ENCODE peak calls at places on chromosomes 6 and 20, in seven cellular contexts. One of them, this sample, is unnamed. For H3K4me1, the result is how much of the 10 kb centered on the place peaks cover.

GRCh38 chr6:27477318-27478013 is 4.6 kb upstream of the ZNF184 start:
- DNase-seq in lower lobe of right lung: no peak
- DNase-seq in A673: no peak
- DNase-seq in heart right ventricle: no peak
- DNase-seq in CD8-positive, alpha-beta memory T cell: no peak
- DNase-seq in CD8-positive, alpha-beta T cell: no peak
- DNase-seq in Panc1: no peak
- DNase-seq in this sample: no peak

GRCh38 chr20:5600982-5601381 is 149.2 kb upstream of the SHLD1 start:
- DNase-seq in lower lobe of right lung: no peak
- DNase-seq in A673: no peak
- DNase-seq in heart right ventricle: no peak
- DNase-seq in CD8-positive, alpha-beta memory T cell: no peak
- DNase-seq in CD8-positive, alpha-beta T cell: no peak
- DNase-seq in Panc1: no peak
- DNase-seq in this sample: no peak

GRCh38 chr6:40148882-40149573 is 214.8 kb upstream of the MOCS1 start:
- DNase-seq in lower lobe of right lung: no peak
- DNase-seq in A673: no peak
- DNase-seq in heart right ventricle: no peak
- DNase-seq in CD8-positive, alpha-beta memory T cell: no peak
- DNase-seq in CD8-positive, alpha-beta T cell: no peak
- DNase-seq in Panc1: no peak
- DNase-seq in this sample: no peak

GRCh38 chr20:13610205-13610604 is 28.5 kb downstream of the TASP1 start:
- DNase-seq in lower lobe of right lung: no peak
- DNase-seq in A673: peak
- DNase-seq in heart right ventricle: no peak
- DNase-seq in CD8-positive, alpha-beta memory T cell: no peak
- DNase-seq in CD8-positive, alpha-beta T cell: no peak
- DNase-seq in Panc1: no peak
- DNase-seq in this sample: no peak

GRCh38 chr20:53023717-53024116 is 51.6 kb downstream of the TSHZ2 start:
- DNase-seq in lower lobe of right lung: no peak
- DNase-seq in A673: no peak
- DNase-seq in heart right ventricle: no peak
- DNase-seq in CD8-positive, alpha-beta memory T cell: no peak
- DNase-seq in CD8-positive, alpha-beta T cell: no peak
- DNase-seq in Panc1: no peak
- DNase-seq in this sample: no peak

GRCh38 chr6:25103603-25104002 is 167.8 kb upstream of the RIPOR2 start:
- DNase-seq in lower lobe of right lung: no peak
- DNase-seq in A673: no peak
- DNase-seq in heart right ventricle: no peak
- DNase-seq in CD8-positive, alpha-beta memory T cell: no peak
- DNase-seq in CD8-positive, alpha-beta T cell: no peak
- DNase-seq in Panc1: no peak
- DNase-seq in this sample: no peak

GRCh38 chr20:5000263-5001173 is 792 bp downstream of the SLC23A2 start:
- DNase-seq in lower lobe of right lung: peak
- DNase-seq in A673: no peak
- DNase-seq in heart right ventricle: peak
- DNase-seq in CD8-positive, alpha-beta memory T cell: peak
- DNase-seq in CD8-positive, alpha-beta T cell: no peak
- DNase-seq in Panc1: no peak
- DNase-seq in this sample: peak

GRCh38 chr20:44544178-44544719 is 22.4 kb upstream of the SERINC3 start:
- DNase-seq in lower lobe of right lung: no peak
- DNase-seq in A673: no peak
- DNase-seq in heart right ventricle: no peak
- DNase-seq in CD8-positive, alpha-beta memory T cell: no peak
- DNase-seq in CD8-positive, alpha-beta T cell: no peak
- DNase-seq in Panc1: no peak
- DNase-seq in this sample: no peak

GRCh38 chr6:3046295-3046694 is 22.0 kb upstream of the RIPK1 start:
- DNase-seq in lower lobe of right lung: no peak
- DNase-seq in A673: no peak
- DNase-seq in heart right ventricle: no peak
- DNase-seq in CD8-positive, alpha-beta memory T cell: no peak
- DNase-seq in CD8-positive, alpha-beta T cell: no peak
- DNase-seq in Panc1: no peak
- DNase-seq in this sample: no peak

GRCh38 chr6:6236730-6237469 is 83.6 kb downstream of the F13A1 start:
- DNase-seq in lower lobe of right lung: no peak
- DNase-seq in A673: no peak
- DNase-seq in heart right ventricle: no peak
- DNase-seq in CD8-positive, alpha-beta memory T cell: no peak
- DNase-seq in CD8-positive, alpha-beta T cell: no peak
- DNase-seq in Panc1: no peak
- DNase-seq in this sample: no peak

GRCh38 chr20:6708010-6708409 is 59.5 kb upstream of the BMP2 start:
- DNase-seq in lower lobe of right lung: peak
- DNase-seq in A673: no peak
- DNase-seq in heart right ventricle: peak
- DNase-seq in CD8-positive, alpha-beta memory T cell: no peak
- DNase-seq in CD8-positive, alpha-beta T cell: no peak
- DNase-seq in Panc1: no peak
- DNase-seq in this sample: peak

DNA sequence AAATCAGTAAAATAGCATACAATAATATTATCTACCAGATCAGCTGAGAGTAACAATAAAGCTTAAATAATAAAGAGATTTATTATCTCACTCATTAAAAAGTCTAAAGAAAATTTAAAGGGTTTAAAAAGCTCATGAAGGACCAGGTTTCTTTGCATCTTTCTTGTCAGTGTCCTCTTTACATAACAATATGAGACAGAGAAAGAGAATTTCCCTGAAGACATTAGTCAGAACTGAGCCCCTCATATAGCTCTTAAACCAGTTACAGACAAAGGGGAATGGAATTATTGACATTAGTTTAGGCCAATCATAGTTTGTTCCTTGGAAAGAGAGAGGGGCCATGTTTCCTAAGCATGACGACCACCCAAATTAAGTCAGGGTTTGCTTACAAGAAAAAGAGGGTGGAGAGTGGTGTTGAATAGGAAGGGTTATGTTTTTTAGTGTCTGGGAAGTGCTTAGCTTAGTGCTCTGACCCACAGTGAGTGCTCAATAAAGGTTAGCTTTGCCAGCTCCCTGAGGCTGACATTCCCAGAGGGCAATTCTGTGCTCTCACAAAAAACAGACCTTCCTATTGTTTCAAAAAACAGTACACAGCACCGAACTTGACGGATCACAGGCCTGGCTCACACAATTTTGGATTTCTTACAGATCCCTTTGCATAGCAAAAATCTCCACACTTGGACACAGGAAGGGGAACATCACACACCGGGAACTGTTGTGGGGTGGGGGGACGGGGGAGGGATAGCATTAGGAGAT is 3.6 kb upstream of the PLCB1 start:
- DNase-seq in lower lobe of right lung: no peak
- DNase-seq in A673: no peak
- DNase-seq in heart right ventricle: no peak
- DNase-seq in CD8-positive, alpha-beta memory T cell: no peak
- DNase-seq in CD8-positive, alpha-beta T cell: no peak
- DNase-seq in Panc1: no peak
- DNase-seq in this sample: no peak
- H3K27ac ChIP-seq in lower lobe of right lung: no peak
- H3K27ac ChIP-seq in A673: no peak
- H3K27ac ChIP-seq in heart right ventricle: no peak
- H3K27ac ChIP-seq in CD8-positive, alpha-beta memory T cell: no peak
- H3K27ac ChIP-seq in CD8-positive, alpha-beta T cell: no peak
- H3K27ac ChIP-seq in Panc1: no peak
- H3K27ac ChIP-seq in this sample: no peak

GRCh38 chr6:127279815-127280214 is 13.2 kb downstream of the RNF146 start:
- DNase-seq in lower lobe of right lung: no peak
- DNase-seq in A673: no peak
- DNase-seq in heart right ventricle: no peak
- DNase-seq in CD8-positive, alpha-beta memory T cell: no peak
- DNase-seq in CD8-positive, alpha-beta T cell: no peak
- DNase-seq in Panc1: no peak
- DNase-seq in this sample: no peak

GRCh38 chr6:127277878-127278843 is 11.5 kb downstream of the RNF146 start:
- DNase-seq in lower lobe of right lung: no peak
- DNase-seq in A673: no peak
- DNase-seq in heart right ventricle: no peak
- DNase-seq in CD8-positive, alpha-beta memory T cell: no peak
- DNase-seq in CD8-positive, alpha-beta T cell: no peak
- DNase-seq in Panc1: no peak
- DNase-seq in this sample: no peak

GRCh38 chr6:127273499-127273898 is 6.8 kb downstream of the RNF146 start:
- DNase-seq in lower lobe of right lung: no peak
- DNase-seq in A673: no peak
- DNase-seq in heart right ventricle: no peak
- DNase-seq in CD8-positive, alpha-beta memory T cell: no peak
- DNase-seq in CD8-positive, alpha-beta T cell: no peak
- DNase-seq in Panc1: no peak
- DNase-seq in this sample: no peak

GRCh38 chr6:127282184-127282583 is 15.5 kb downstream of the RNF146 start:
- DNase-seq in lower lobe of right lung: no peak
- DNase-seq in A673: no peak
- DNase-seq in heart right ventricle: no peak
- DNase-seq in CD8-positive, alpha-beta memory T cell: no peak
- DNase-seq in CD8-positive, alpha-beta T cell: no peak
- DNase-seq in Panc1: no peak
- DNase-seq in this sample: no peak

DNA sequence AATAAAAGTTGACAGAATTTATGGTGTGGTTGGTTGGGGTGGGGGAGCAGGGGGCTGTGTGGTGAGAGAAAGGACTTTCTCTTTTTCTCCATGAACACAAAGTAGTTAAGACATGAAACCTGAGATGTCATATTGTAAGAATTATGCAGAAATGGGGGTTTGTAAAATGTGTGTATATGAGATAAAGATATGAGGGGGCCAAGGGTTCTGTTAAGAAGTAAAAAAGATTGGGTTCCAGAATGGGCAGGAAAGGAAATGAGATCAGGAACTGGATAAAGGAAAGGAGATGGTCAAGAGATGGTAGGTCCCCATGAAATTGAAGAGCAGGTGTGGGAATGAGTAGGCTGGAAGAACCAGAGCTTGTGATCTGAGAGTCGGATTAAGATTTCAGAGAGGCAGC is 9.7 kb downstream of the RNF146 start:
- DNase-seq in lower lobe of right lung: no peak
- DNase-seq in A673: no peak
- DNase-seq in heart right ventricle: no peak
- DNase-seq in CD8-positive, alpha-beta memory T cell: no peak
- DNase-seq in CD8-positive, alpha-beta T cell: no peak
- DNase-seq in Panc1: no peak
- DNase-seq in this sample: no peak
- H3K4me1 ChIP-seq in lower lobe of right lung: under half
- H3K4me1 ChIP-seq in A673: under half
- H3K4me1 ChIP-seq in heart right ventricle: half or more
- H3K4me1 ChIP-seq in CD8-positive, alpha-beta memory T cell: under half
- H3K4me1 ChIP-seq in CD8-positive, alpha-beta T cell: under half
- H3K4me1 ChIP-seq in Panc1: under half
- H3K4me1 ChIP-seq in this sample: under half

GRCh38 chr6:117538615-117539014 is 56.1 kb downstream of the DCBLD1 start:
- DNase-seq in lower lobe of right lung: no peak
- DNase-seq in A673: no peak
- DNase-seq in heart right ventricle: no peak
- DNase-seq in CD8-positive, alpha-beta memory T cell: no peak
- DNase-seq in CD8-positive, alpha-beta T cell: no peak
- DNase-seq in Panc1: no peak
- DNase-seq in this sample: no peak

GRCh38 chr6:117544725-117545124 is 57.6 kb downstream of the GOPC start:
- DNase-seq in lower lobe of right lung: no peak
- DNase-seq in A673: no peak
- DNase-seq in heart right ventricle: no peak
- DNase-seq in CD8-positive, alpha-beta memory T cell: no peak
- DNase-seq in CD8-positive, alpha-beta T cell: no peak
- DNase-seq in Panc1: no peak
- DNase-seq in this sample: no peak

GRCh38 chr6:117545161-117545595 is 57.1 kb downstream of the GOPC start:
- DNase-seq in lower lobe of right lung: no peak
- DNase-seq in A673: no peak
- DNase-seq in heart right ventricle: no peak
- DNase-seq in CD8-positive, alpha-beta memory T cell: no peak
- DNase-seq in CD8-positive, alpha-beta T cell: no peak
- DNase-seq in Panc1: peak
- DNase-seq in this sample: no peak

GRCh38 chr6:117540670-117541069 is 58.2 kb downstream of the DCBLD1 start:
- DNase-seq in lower lobe of right lung: no peak
- DNase-seq in A673: no peak
- DNase-seq in heart right ventricle: no peak
- DNase-seq in CD8-positive, alpha-beta memory T cell: no peak
- DNase-seq in CD8-positive, alpha-beta T cell: no peak
- DNase-seq in Panc1: no peak
- DNase-seq in this sample: no peak

GRCh38 chr6:117542493-117542892 is 59.8 kb downstream of the GOPC start:
- DNase-seq in lower lobe of right lung: no peak
- DNase-seq in A673: no peak
- DNase-seq in heart right ventricle: no peak
- DNase-seq in CD8-positive, alpha-beta memory T cell: no peak
- DNase-seq in CD8-positive, alpha-beta T cell: no peak
- DNase-seq in Panc1: no peak
- DNase-seq in this sample: no peak
- H3K4me3 ChIP-seq in lower lobe of right lung: no peak
- H3K4me3 ChIP-seq in A673: no peak
- H3K4me3 ChIP-seq in heart right ventricle: no peak
- H3K4me3 ChIP-seq in CD8-positive, alpha-beta memory T cell: no peak
- H3K4me3 ChIP-seq in CD8-positive, alpha-beta T cell: no peak
- H3K4me3 ChIP-seq in Panc1: no peak
- H3K4me3 ChIP-seq in this sample: no peak

GRCh38 chr6:139751179-139751578 is 376.7 kb upstream of the CITED2 start:
- DNase-seq in lower lobe of right lung: no peak
- DNase-seq in A673: no peak
- DNase-seq in heart right ventricle: no peak
- DNase-seq in CD8-positive, alpha-beta memory T cell: no peak
- DNase-seq in CD8-positive, alpha-beta T cell: no peak
- DNase-seq in Panc1: no peak
- DNase-seq in this sample: no peak
- H3K27ac ChIP-seq in lower lobe of right lung: no peak
- H3K27ac ChIP-seq in A673: no peak
- H3K27ac ChIP-seq in heart right ventricle: no peak
- H3K27ac ChIP-seq in CD8-positive, alpha-beta memory T cell: no peak
- H3K27ac ChIP-seq in CD8-positive, alpha-beta T cell: no peak
- H3K27ac ChIP-seq in Panc1: peak
- H3K27ac ChIP-seq in this sample: no peak

GRCh38 chr6:166364480-166364879 is 18.3 kb downstream of the MPC1 start:
- DNase-seq in lower lobe of right lung: no peak
- DNase-seq in A673: no peak
- DNase-seq in heart right ventricle: no peak
- DNase-seq in CD8-positive, alpha-beta memory T cell: no peak
- DNase-seq in CD8-positive, alpha-beta T cell: no peak
- DNase-seq in Panc1: no peak
- DNase-seq in this sample: no peak

GRCh38 chr6:166365221-166365620 is 17.5 kb downstream of the MPC1 start:
- DNase-seq in lower lobe of right lung: no peak
- DNase-seq in A673: peak
- DNase-seq in heart right ventricle: no peak
- DNase-seq in CD8-positive, alpha-beta memory T cell: no peak
- DNase-seq in CD8-positive, alpha-beta T cell: no peak
- DNase-seq in Panc1: no peak
- DNase-seq in this sample: no peak

GRCh38 chr6:166365806-166366205 is 16.9 kb downstream of the MPC1 start:
- DNase-seq in lower lobe of right lung: no peak
- DNase-seq in A673: no peak
- DNase-seq in heart right ventricle: no peak
- DNase-seq in CD8-positive, alpha-beta memory T cell: no peak
- DNase-seq in CD8-positive, alpha-beta T cell: no peak
- DNase-seq in Panc1: no peak
- DNase-seq in this sample: no peak

GRCh38 chr6:166369741-166370140 is 13.0 kb downstream of the MPC1 start:
- DNase-seq in lower lobe of right lung: no peak
- DNase-seq in A673: no peak
- DNase-seq in heart right ventricle: no peak
- DNase-seq in CD8-positive, alpha-beta memory T cell: no peak
- DNase-seq in CD8-positive, alpha-beta T cell: no peak
- DNase-seq in Panc1: no peak
- DNase-seq in this sample: no peak

GRCh38 chr6:166366921-166367320 is 15.8 kb downstream of the MPC1 start:
- DNase-seq in lower lobe of right lung: no peak
- DNase-seq in A673: no peak
- DNase-seq in heart right ventricle: no peak
- DNase-seq in CD8-positive, alpha-beta memory T cell: no peak
- DNase-seq in CD8-positive, alpha-beta T cell: no peak
- DNase-seq in Panc1: no peak
- DNase-seq in this sample: no peak
- H3K4me1 ChIP-seq in lower lobe of right lung: under half
- H3K4me1 ChIP-seq in A673: under half
- H3K4me1 ChIP-seq in heart right ventricle: half or more
- H3K4me1 ChIP-seq in CD8-positive, alpha-beta memory T cell: under half
- H3K4me1 ChIP-seq in CD8-positive, alpha-beta T cell: under half
- H3K4me1 ChIP-seq in Panc1: under half
- H3K4me1 ChIP-seq in this sample: under half